ENCODE peak calls at places on chromosomes 11 and 22, in four cellular contexts. J is lower lobe of right lung; X is naive thymus-derived CD4-positive, alpha-beta T cell; T is A673. Q is an unnamed sample.

GRCh38 chr11:10654211-10655150 is 39.1 kb downstream of the IRAG1 start:
- DNase-seq in J (no peak), X (peak; percentile 11), T (peak; percentile 73), Q (no peak)

GRCh38 chr11:72191961-72192381 is at the start of gene FOLR1:
- DNase-seq in J (peak; percentile 75), X (no peak), T (no peak), Q (no peak)

GRCh38 chr22:35514366-35514765 is 26.3 kb upstream of the RASD2 start:
- DNase-seq in J (no peak), X (no peak), T (no peak), Q (no peak)

GRCh38 chr11:34267440-34267839 is 90.4 kb downstream of the ABTB2 start:
- DNase-seq in J (no peak), X (no peak), T (no peak), Q (no peak)

GRCh38 chr22:29309332-29310064 is 3.0 kb downstream of the GAS2L1 start:
- DNase-seq in J (peak; percentile 62), X (no peak), T (no peak), Q (no peak)

GRCh38 chr22:22157500-22157822 is 87.1 kb upstream of the VPREB1 start:
- DNase-seq in J (no peak), X (no peak), T (no peak), Q (no peak)

GRCh38 chr11:1964955-1965354 is 17.8 kb downstream of the MRPL23 start:
- DNase-seq in J (no peak), X (no peak), T (no peak), Q (no peak)

GRCh38 chr11:11464555-11464954 is 111.5 kb upstream of the CSNK2A3 start:
- DNase-seq in J (no peak), X (no peak), T (no peak), Q (no peak)

GRCh38 chr11:14445542-14446530 is 53.8 kb downstream of the COPB1 start:
- DNase-seq in J (no peak), X (no peak), T (no peak), Q (no peak)

GRCh38 chr11:129331217-129331616 is 44.4 kb upstream of the BARX2 start:
- DNase-seq in J (no peak), X (no peak), T (no peak), Q (no peak)

GRCh38 chr11:62267050-62267449 is 2.9 kb upstream of the SCGB2A2 start:
- DNase-seq in J (no peak), X (no peak), T (no peak), Q (no peak)

GRCh38 chr11:13818325-13818724 is 144.2 kb upstream of the SPON1 start:
- DNase-seq in J (no peak), X (no peak), T (no peak), Q (no peak)

GRCh38 chr11:79461144-79461543 is 20.3 kb upstream of the TENM4 start:
- DNase-seq in J (no peak), X (no peak), T (peak; percentile 58), Q (no peak)

GRCh38 chr22:25818541-25818940 is 76.6 kb downstream of the MYO18B start:
- DNase-seq in J (no peak), X (no peak), T (no peak), Q (no peak)

GRCh38 chr11:7575841-7576451 is 62.1 kb downstream of the PPFIBP2 start:
- DNase-seq in J (no peak), X (no peak), T (no peak), Q (no peak)

GRCh38 chr11:42462558-42463310 is 849.1 kb upstream of the API5 start:
- DNase-seq in J (no peak), X (no peak), T (no peak), Q (no peak)

GRCh38 chr11:42465613-42466012 is 846.2 kb upstream of the API5 start:
- DNase-seq in J (no peak), X (no peak), T (no peak), Q (no peak)
- H3K9me3 ChIP-seq in J (no peaks in the 10 kb centered on the region), X (no peaks in the 10 kb centered on the region), T (no peaks in the 10 kb centered on the region), Q (no peaks in the 10 kb centered on the region)

DNA sequence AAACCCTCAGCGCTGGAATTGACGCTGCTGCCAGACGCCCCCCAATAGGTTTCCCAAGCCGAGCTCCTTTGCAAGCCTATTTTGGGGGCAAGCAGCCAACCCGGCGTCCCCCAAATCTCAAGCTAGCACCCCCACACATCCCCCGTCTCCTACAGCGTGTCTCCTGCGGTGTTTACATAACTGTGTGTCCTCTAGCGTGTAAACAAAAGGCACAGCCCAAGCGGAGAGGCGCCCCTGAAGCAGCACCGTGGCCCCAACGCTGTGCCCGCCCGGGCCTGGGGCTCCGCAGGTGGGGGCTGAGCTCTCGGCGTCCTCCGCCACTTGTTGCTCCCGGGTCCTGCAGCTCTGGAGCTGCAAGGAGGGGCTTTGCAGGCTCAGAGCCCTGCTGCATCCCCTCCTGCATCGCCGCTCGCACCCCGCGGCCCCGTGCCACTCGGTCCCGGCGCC is 1.6 kb downstream of the CADM1 start:
- DNase-seq in J (peak; percentile 45), X (no peak), T (peak; percentile 1), Q (no peak)
- H3K4me3 ChIP-seq in J (peak overlapping the region; percentile 63), X (peak overlapping the region; percentile 37), T (peak overlapping the region; percentile 54), Q (peak overlapping the region; percentile 91)

DNA sequence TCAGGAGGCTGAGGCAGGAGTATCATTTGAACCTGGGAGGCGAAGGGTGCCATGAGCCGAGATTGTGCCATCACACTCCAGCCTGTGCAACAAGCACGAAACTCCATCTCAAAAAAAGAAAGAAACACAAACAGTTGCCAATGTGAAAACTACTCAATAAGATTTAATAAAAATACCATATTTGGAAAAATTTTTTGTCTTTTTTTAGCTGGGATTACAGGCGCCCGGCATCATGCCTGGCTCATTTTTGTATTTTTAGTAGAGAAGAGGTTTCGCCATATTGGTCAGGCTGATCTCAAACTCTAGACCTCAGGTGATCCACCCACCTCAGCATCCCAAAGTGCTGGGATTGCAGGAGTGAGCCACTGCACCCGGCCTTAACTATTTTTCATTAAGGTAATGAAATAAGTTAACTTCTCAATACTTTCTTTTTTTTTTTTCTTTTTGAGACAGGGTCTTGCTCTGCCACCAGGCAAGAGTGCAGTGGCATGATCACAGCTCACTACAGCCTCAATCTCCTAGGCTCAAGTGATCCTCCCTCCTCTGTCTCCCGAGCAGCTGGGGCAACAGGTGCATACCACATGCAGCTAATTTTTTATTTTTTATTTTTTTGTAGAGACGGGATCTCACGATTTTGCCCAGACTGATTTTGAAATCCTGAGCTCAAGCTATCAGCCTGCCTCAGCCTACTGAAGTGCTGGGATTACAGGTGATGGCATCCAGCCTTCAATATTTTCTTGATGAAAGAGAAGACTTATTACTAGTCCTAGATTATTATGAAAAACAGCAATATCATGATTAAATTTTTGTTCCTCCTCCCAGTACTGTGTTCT is 4746.2 kb upstream of the OR11H1 start:
- DNase-seq in J (no peak), X (no peak), T (no peak), Q (no peak)
- H3K9me3 ChIP-seq in J (peaks cover 7% of the 10 kb centered on the region), X (peaks cover 13% of the 10 kb centered on the region), T (peaks cover 56% of the 10 kb centered on the region), Q (peaks cover 56% of the 10 kb centered on the region)

GRCh38 chr11:64845125-64845735 is 777 bp upstream of the CDC42BPG start:
- DNase-seq in J (no peak), X (no peak), T (no peak), Q (no peak)

GRCh38 chr11:64842851-64843841 is 1.3 kb downstream of the CDC42BPG start:
- DNase-seq in J (peak; percentile 77), X (no peak), T (no peak), Q (no peak)

GRCh38 chr11:64843971-64844329 is 503 bp downstream of the CDC42BPG start:
- DNase-seq in J (no peak), X (no peak), T (no peak), Q (no peak)

GRCh38 chr11:64842366-64842759 is 2.1 kb downstream of the CDC42BPG start:
- DNase-seq in J (no peak), X (no peak), T (no peak), Q (no peak)

GRCh38 chr11:64844330-64845124 is at the start of gene CDC42BPG:
- DNase-seq in J (peak; percentile 89), X (peak; percentile 68), T (peak; percentile 82), Q (no peak)
- H3K4me3 ChIP-seq in J (peak within 1 kb of the TSS; percentile 65), X (peak within 1 kb of the TSS; percentile 50), T (peak within 1 kb of the TSS; percentile 67), Q (peak within 1 kb of the TSS; percentile 20)

GRCh38 chr11:70581991-70582885 is 183.9 kb downstream of the CTTN start:
- DNase-seq in J (peak; percentile 19), X (no peak), T (no peak), Q (no peak)

GRCh38 chr11:70586261-70587094 is 188.1 kb downstream of the CTTN start:
- DNase-seq in J (peak; percentile 27), X (no peak), T (no peak), Q (no peak)

GRCh38 chr11:70582886-70583641 is 184.7 kb downstream of the CTTN start:
- DNase-seq in J (peak; percentile 35), X (no peak), T (no peak), Q (no peak)

GRCh38 chr11:70584786-70585545 is 186.6 kb downstream of the CTTN start:
- DNase-seq in J (no peak), X (no peak), T (no peak), Q (no peak)

DNA sequence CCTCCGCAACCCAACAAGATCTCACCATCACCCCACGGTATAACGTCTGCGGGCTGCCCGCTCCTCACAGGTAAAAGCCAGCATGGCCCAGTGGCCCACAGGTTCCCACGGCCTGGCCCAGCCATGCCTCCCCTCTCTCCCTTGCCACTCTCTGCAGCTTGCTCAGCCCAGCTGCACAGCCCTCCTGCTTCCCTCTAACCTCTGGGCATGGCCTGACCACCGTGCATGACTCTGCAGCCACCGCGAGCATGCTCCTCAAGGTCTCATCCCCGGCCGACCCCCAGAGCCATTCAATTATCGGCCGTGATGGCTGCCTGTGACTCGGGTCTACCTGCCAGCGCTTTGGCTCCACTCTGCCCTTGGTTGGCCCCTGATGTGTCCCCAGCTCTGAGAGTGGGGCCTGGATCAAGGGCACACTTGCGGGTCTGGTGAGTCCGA is 185.5 kb downstream of the CTTN start:
- DNase-seq in J (peak; percentile 34), X (no peak), T (no peak), Q (no peak)
- H3K9me3 ChIP-seq in J (no peaks in the 10 kb centered on the region), X (no peaks in the 10 kb centered on the region), T (no peaks in the 10 kb centered on the region), Q (peaks cover 76% of the 10 kb centered on the region)

GRCh38 chr11:32434116-32434386 is 1.3 kb downstream of the WT1 start:
- DNase-seq in J (no peak), X (no peak), T (no peak), Q (no peak)

GRCh38 chr11:32435511-32435946 is at the start of gene WT1:
- DNase-seq in J (no peak), X (no peak), T (peak; percentile 86), Q (no peak)

GRCh38 chr11:32433249-32434115 is 1.9 kb downstream of the WT1 start:
- DNase-seq in J (no peak), X (no peak), T (no peak), Q (no peak)

GRCh38 chr11:32435152-32435480 is 223 bp downstream of the WT1 start:
- DNase-seq in J (no peak), X (no peak), T (peak; percentile 79), Q (no peak)

GRCh38 chr11:32434387-32435151 is 770 bp downstream of the WT1 start:
- DNase-seq in J (no peak), X (no peak), T (no peak), Q (no peak)
- H3K4me3 ChIP-seq in J (peak overlapping the region; percentile 33), X (no peak overlapping the region), T (peak overlapping the region; percentile 41), Q (no peak overlapping the region)

GRCh38 chr22:23684561-23685031 is 6.2 kb upstream of the RGL4 start:
- DNase-seq in J (no peak), X (no peak), T (no peak), Q (no peak)
- H3K9me3 ChIP-seq in J (no peaks in the 10 kb centered on the region), X (no peaks in the 10 kb centered on the region), T (no peaks in the 10 kb centered on the region), Q (no peaks in the 10 kb centered on the region)